ENCODE peak calls at places on chromosomes 3 and 15, in nine cellular contexts. U is astrocyte of the spinal cord; C is epithelial cell of esophagus; M is uterus; E is CD4-positive, alpha-beta memory T cell; Z is heart right ventricle; B is ovary; H is fibroblast of mammary gland; O is BJ. A is an unnamed sample.

GRCh38 chr3:78268716-78269668 is 1229.1 kb downstream of the ROBO2 start:
- DNase-seq in U (no peak), C (no peak), M (no peak), E (no peak), Z (no peak), B (no peak), H (no peak), O (no peak), A (no peak)

GRCh38 chr3:182424006-182424405 is 369.3 kb upstream of the ATP11B start:
- DNase-seq in U (no peak), C (no peak), M (no peak), E (no peak), Z (no peak), B (no peak), H (no peak), O (no peak), A (no peak)

GRCh38 chr3:136621628-136622027 is 130.6 kb downstream of the STAG1 start:
- DNase-seq in U (no peak), C (peak; percentile 77), M (no peak), E (no peak), Z (no peak), B (no peak), H (peak; percentile 75), O (peak; percentile 9), A (peak; percentile 13)

GRCh38 chr15:98873441-98874218 is 134.0 kb downstream of the PGPEP1L start:
- DNase-seq in U (peak; percentile 88), C (peak; percentile 90), M (no peak), E (no peak), Z (no peak), B (no peak), H (peak; percentile 84), O (peak; percentile 76), A (no peak)

GRCh38 chr15:68204776-68205557 is at the start of gene CALML4:
- DNase-seq in U (peak; percentile 33), C (no peak), M (peak; percentile 72), E (no peak), Z (peak; percentile 62), B (peak; percentile 61), H (peak; percentile 35), O (no peak), A (no peak)

GRCh38 chr3:152021951-152022461 is 148.6 kb downstream of the SUCNR1 start:
- DNase-seq in U (peak; percentile 55), C (peak; percentile 97), M (no peak), E (no peak), Z (no peak), B (no peak), H (peak; percentile 53), O (no peak), A (peak; percentile 34)

GRCh38 chr3:64717872-64718613 is 30.2 kb upstream of the ADAMTS9 start:
- DNase-seq in U (no peak), C (peak; percentile 7), M (no peak), E (no peak), Z (no peak), B (no peak), H (peak; percentile 16), O (no peak), A (no peak)

GRCh38 chr15:28969511-28970085 is 83.8 kb downstream of the APBA2 start:
- DNase-seq in U (no peak), C (no peak), M (no peak), E (no peak), Z (no peak), B (no peak), H (no peak), O (no peak), A (no peak)

GRCh38 chr3:66825421-66825820 is 172.7 kb upstream of the KBTBD8 start:
- DNase-seq in U (no peak), C (no peak), M (no peak), E (no peak), Z (no peak), B (no peak), H (no peak), O (no peak), A (no peak)

GRCh38 chr3:173711619-173712018 is 314.1 kb downstream of the NLGN1 start:
- DNase-seq in U (peak; percentile 46), C (peak; percentile 30), M (no peak), E (no peak), Z (peak; percentile 4), B (no peak), H (no peak), O (no peak), A (no peak)

GRCh38 chr3:143081844-143082778 is 37.5 kb upstream of the CHST2 start:
- DNase-seq in U (no peak), C (no peak), M (no peak), E (no peak), Z (no peak), B (no peak), H (no peak), O (no peak), A (no peak)
- H3K4me3 ChIP-seq in U (no peak overlapping the region), C (no peak overlapping the region), M (no peak overlapping the region), E (no peak overlapping the region), Z (no peak overlapping the region), B (no peak overlapping the region), H (no peak overlapping the region), O (no peak overlapping the region), A (no peak overlapping the region)

DNA sequence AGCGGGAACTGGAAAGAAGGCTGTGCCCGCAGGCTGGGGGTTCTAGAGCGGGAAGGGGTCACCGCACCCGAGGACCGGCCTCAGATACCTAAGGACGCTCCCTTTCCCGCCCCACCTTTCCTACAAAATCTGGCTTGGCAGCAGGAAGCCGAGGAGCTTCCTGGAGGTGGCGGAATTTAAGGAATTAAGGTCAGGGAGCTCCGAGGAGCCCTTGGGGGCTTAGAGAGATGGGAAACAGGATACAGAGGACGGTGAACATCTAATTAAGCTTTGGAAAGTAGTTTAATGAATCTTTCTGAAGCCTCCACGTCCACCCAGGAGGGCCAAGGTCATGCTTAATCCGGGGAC is 507 bp upstream of the AP3B2 start:
- DNase-seq in U (no peak), C (peak; percentile 6), M (no peak), E (no peak), Z (no peak), B (no peak), H (no peak), O (no peak), A (no peak)
- H3K4me3 ChIP-seq in U (peak overlapping the region; percentile 53), C (peak overlapping the region; percentile 59), M (peak overlapping the region; percentile 49), E (peak overlapping the region; percentile 57), Z (peak overlapping the region; percentile 68), B (peak overlapping the region; percentile 44), H (peak overlapping the region; percentile 52), O (peak overlapping the region; percentile 57), A (peak overlapping the region; percentile 70)

GRCh38 chr3:32434206-32434605 is 42.6 kb downstream of the CMTM7 start:
- DNase-seq in U (no peak), C (no peak), M (no peak), E (no peak), Z (no peak), B (no peak), H (no peak), O (no peak), A (no peak)

GRCh38 chr3:32430900-32431299 is 39.2 kb downstream of the CMTM7 start:
- DNase-seq in U (no peak), C (no peak), M (no peak), E (peak; percentile 18), Z (no peak), B (no peak), H (no peak), O (no peak), A (no peak)

GRCh38 chr3:32432045-32432710 is 40.5 kb downstream of the CMTM7 start:
- DNase-seq in U (no peak), C (no peak), M (no peak), E (peak; percentile 20), Z (no peak), B (no peak), H (no peak), O (no peak), A (no peak)

GRCh38 chr3:32432711-32433530 is 41.3 kb downstream of the CMTM7 start:
- DNase-seq in U (no peak), C (no peak), M (no peak), E (peak; percentile 64), Z (no peak), B (no peak), H (peak; percentile 33), O (no peak), A (no peak)

DNA sequence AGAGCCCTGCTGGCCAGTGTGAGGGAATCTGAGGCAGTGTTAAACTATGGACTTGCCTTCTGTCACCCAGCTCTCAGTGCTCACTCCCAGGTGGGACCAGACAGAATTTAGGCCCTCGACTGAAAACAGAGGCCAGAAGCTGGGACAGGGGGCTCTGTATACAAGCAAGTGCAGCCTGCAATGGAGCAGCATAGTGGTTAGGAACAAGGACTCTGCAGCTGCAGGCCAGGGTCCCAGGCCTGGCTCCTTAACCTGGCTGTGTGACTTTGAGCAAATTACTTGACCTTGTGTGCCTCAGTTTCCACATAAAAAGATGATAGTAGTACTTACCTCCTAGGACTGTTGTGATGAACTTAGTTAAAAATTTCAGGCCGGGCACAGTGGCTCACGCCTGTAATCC is 39.8 kb downstream of the CMTM7 start:
- DNase-seq in U (no peak), C (no peak), M (no peak), E (no peak), Z (no peak), B (no peak), H (no peak), O (no peak), A (no peak)
- H3K4me3 ChIP-seq in U (no peak overlapping the region), C (no peak overlapping the region), M (no peak overlapping the region), E (no peak overlapping the region), Z (no peak overlapping the region), B (no peak overlapping the region), H (no peak overlapping the region), O (no peak overlapping the region), A (no peak overlapping the region)

GRCh38 chr3:39146083-39146501 is 7.3 kb downstream of the CSRNP1 start:
- DNase-seq in U (no peak), C (no peak), M (no peak), E (no peak), Z (peak; percentile 53), B (no peak), H (peak; percentile 35), O (no peak), A (no peak)

GRCh38 chr3:39144748-39145380 is 8.5 kb downstream of the CSRNP1 start:
- DNase-seq in U (no peak), C (no peak), M (no peak), E (no peak), Z (no peak), B (no peak), H (no peak), O (no peak), A (no peak)

GRCh38 chr3:39148116-39149058 is 5.0 kb downstream of the CSRNP1 start:
- DNase-seq in U (peak; percentile 74), C (peak; percentile 55), M (no peak), E (no peak), Z (no peak), B (no peak), H (peak; percentile 35), O (no peak), A (no peak)

GRCh38 chr3:39147711-39148115 is 5.7 kb downstream of the CSRNP1 start:
- DNase-seq in U (peak; percentile 67), C (no peak), M (no peak), E (no peak), Z (peak; percentile 63), B (peak; percentile 42), H (peak; percentile 51), O (no peak), A (no peak)

GRCh38 chr3:39146611-39147373 is 6.6 kb downstream of the CSRNP1 start:
- DNase-seq in U (peak; percentile 97), C (peak; percentile 98), M (peak; percentile 76), E (peak; percentile 48), Z (peak; percentile 72), B (peak; percentile 80), H (peak; percentile 98), O (peak; percentile 77), A (peak; percentile 98)
- H3K4me3 ChIP-seq in U (no peak overlapping the region), C (no peak overlapping the region), M (peak overlapping the region; percentile 3), E (peak overlapping the region; percentile 26), Z (peak overlapping the region; percentile 18), B (no peak overlapping the region), H (no peak overlapping the region), O (no peak overlapping the region), A (no peak overlapping the region)

GRCh38 chr3:37453393-37454391 is 279.3 kb upstream of the LRRFIP2 start:
- DNase-seq in U (no peak), C (peak; percentile 13), M (peak; percentile 29), E (no peak), Z (peak; percentile 79), B (peak; percentile 23), H (no peak), O (no peak), A (no peak)
- H3K4me3 ChIP-seq in U (no peak overlapping the region), C (no peak overlapping the region), M (peak overlapping the region; percentile 58), E (no peak overlapping the region), Z (peak overlapping the region; percentile 90), B (peak overlapping the region; percentile 50), H (no peak overlapping the region), O (no peak overlapping the region), A (no peak overlapping the region)